ENCODE peak calls at places on chromosomes 6 and 20, in six cellular contexts. One of them, this sample, is unnamed.

GRCh38 chr6:170449231-170449630 is 103.9 kb downstream of the PSMB1 start:
- DNase-seq in heart left ventricle: no peak
- DNase-seq in ELF-1: no peak
- DNase-seq in transverse colon: no peak
- DNase-seq in M059J: peak
- DNase-seq in nephron progenitor cell: no peak
- DNase-seq in this sample: no peak

GRCh38 chr6:37818536-37819176 is 871 bp upstream of the ZFAND3 start:
- DNase-seq in M059J: peak
- DNase-seq in heart left ventricle: peak
- DNase-seq in transverse colon: peak
- DNase-seq in nephron progenitor cell: peak
- DNase-seq in ELF-1: peak
- DNase-seq in this sample: peak

GRCh38 chr6:7132398-7132797 is 24.6 kb downstream of the RREB1 start:
- DNase-seq in transverse colon: no peak
- DNase-seq in ELF-1: no peak
- DNase-seq in heart left ventricle: no peak
- DNase-seq in nephron progenitor cell: no peak
- DNase-seq in M059J: no peak
- DNase-seq in this sample: no peak

GRCh38 chr6:14344486-14344885 is 226.9 kb downstream of the CD83 start:
- DNase-seq in nephron progenitor cell: no peak
- DNase-seq in M059J: no peak
- DNase-seq in ELF-1: no peak
- DNase-seq in transverse colon: no peak
- DNase-seq in heart left ventricle: no peak
- DNase-seq in this sample: no peak

GRCh38 chr6:134420638-134421181 is 102.8 kb upstream of the SGK1 start:
- DNase-seq in ELF-1: no peak
- DNase-seq in transverse colon: no peak
- DNase-seq in nephron progenitor cell: no peak
- DNase-seq in M059J: peak
- DNase-seq in heart left ventricle: no peak
- DNase-seq in this sample: no peak

GRCh38 chr6:71498643-71499042 is 210.0 kb downstream of the OGFRL1 start:
- DNase-seq in heart left ventricle: no peak
- DNase-seq in ELF-1: no peak
- DNase-seq in nephron progenitor cell: no peak
- DNase-seq in M059J: peak
- DNase-seq in transverse colon: no peak
- DNase-seq in this sample: no peak

GRCh38 chr6:73644030-73644429 is 9.8 kb downstream of the SLC17A5 start:
- DNase-seq in M059J: no peak
- DNase-seq in transverse colon: no peak
- DNase-seq in heart left ventricle: no peak
- DNase-seq in nephron progenitor cell: no peak
- DNase-seq in ELF-1: no peak
- DNase-seq in this sample: no peak

GRCh38 chr6:42401605-42401935 is 50.2 kb downstream of the TRERF1 start:
- DNase-seq in M059J: no peak
- DNase-seq in nephron progenitor cell: no peak
- DNase-seq in heart left ventricle: no peak
- DNase-seq in transverse colon: peak
- DNase-seq in ELF-1: no peak
- DNase-seq in this sample: no peak

GRCh38 chr20:63080411-63080810 is 73.6 kb upstream of the BHLHE23 start:
- DNase-seq in nephron progenitor cell: no peak
- DNase-seq in transverse colon: no peak
- DNase-seq in heart left ventricle: no peak
- DNase-seq in M059J: no peak
- DNase-seq in ELF-1: no peak
- DNase-seq in this sample: peak

GRCh38 chr6:139779988-139780774 is 405.7 kb upstream of the CITED2 start:
- DNase-seq in heart left ventricle: no peak
- DNase-seq in M059J: no peak
- DNase-seq in nephron progenitor cell: no peak
- DNase-seq in ELF-1: no peak
- DNase-seq in transverse colon: no peak
- DNase-seq in this sample: no peak

GRCh38 chr6:5305968-5306626 is 44.8 kb downstream of the FARS2 start:
- DNase-seq in nephron progenitor cell: peak
- DNase-seq in transverse colon: no peak
- DNase-seq in heart left ventricle: no peak
- DNase-seq in M059J: peak
- DNase-seq in ELF-1: no peak
- DNase-seq in this sample: no peak

GRCh38 chr6:52610745-52611355 is 34.0 kb upstream of the TRAM2 start:
- DNase-seq in transverse colon: no peak
- DNase-seq in nephron progenitor cell: no peak
- DNase-seq in heart left ventricle: no peak
- DNase-seq in ELF-1: no peak
- DNase-seq in M059J: peak
- DNase-seq in this sample: no peak

GRCh38 chr6:146339716-146340115 is 203.9 kb upstream of the RAB32 start:
- DNase-seq in heart left ventricle: no peak
- DNase-seq in ELF-1: no peak
- DNase-seq in transverse colon: no peak
- DNase-seq in nephron progenitor cell: no peak
- DNase-seq in M059J: peak
- DNase-seq in this sample: no peak

GRCh38 chr6:6712979-6713514 is 124.5 kb downstream of the LY86 start:
- DNase-seq in nephron progenitor cell: no peak
- DNase-seq in M059J: no peak
- DNase-seq in ELF-1: no peak
- DNase-seq in transverse colon: no peak
- DNase-seq in heart left ventricle: no peak
- DNase-seq in this sample: no peak

GRCh38 chr6:10395946-10396577 is 18.8 kb downstream of the TFAP2A start:
- DNase-seq in ELF-1: peak
- DNase-seq in M059J: peak
- DNase-seq in transverse colon: no peak
- DNase-seq in heart left ventricle: no peak
- DNase-seq in nephron progenitor cell: no peak
- DNase-seq in this sample: no peak

GRCh38 chr6:109947001-109947400 is 31.1 kb upstream of the GPR6 start:
- DNase-seq in heart left ventricle: no peak
- DNase-seq in nephron progenitor cell: no peak
- DNase-seq in M059J: no peak
- DNase-seq in transverse colon: no peak
- DNase-seq in ELF-1: no peak
- DNase-seq in this sample: no peak

GRCh38 chr6:63571382-63571882 is 848 bp upstream of the LOC128125822 start:
- DNase-seq in nephron progenitor cell: no peak
- DNase-seq in transverse colon: no peak
- DNase-seq in ELF-1: no peak
- DNase-seq in heart left ventricle: no peak
- DNase-seq in M059J: no peak
- DNase-seq in this sample: no peak

GRCh38 chr20:5181955-5182354 is 55.1 kb downstream of the CDS2 start:
- DNase-seq in nephron progenitor cell: no peak
- DNase-seq in heart left ventricle: no peak
- DNase-seq in ELF-1: no peak
- DNase-seq in transverse colon: no peak
- DNase-seq in M059J: peak
- DNase-seq in this sample: no peak

GRCh38 chr20:58471161-58471834 is 43.9 kb downstream of the APCDD1L start:
- DNase-seq in heart left ventricle: peak
- DNase-seq in transverse colon: peak
- DNase-seq in nephron progenitor cell: no peak
- DNase-seq in M059J: no peak
- DNase-seq in ELF-1: no peak
- DNase-seq in this sample: no peak

GRCh38 chr6:120096861-120097260 is 747.3 kb upstream of the MAN1A1 start:
- DNase-seq in heart left ventricle: no peak
- DNase-seq in ELF-1: no peak
- DNase-seq in nephron progenitor cell: no peak
- DNase-seq in M059J: no peak
- DNase-seq in transverse colon: no peak
- DNase-seq in this sample: no peak

GRCh38 chr6:155147958-155148663 is 115.7 kb upstream of the CLDN20 start:
- DNase-seq in heart left ventricle: no peak
- DNase-seq in M059J: peak
- DNase-seq in ELF-1: no peak
- DNase-seq in nephron progenitor cell: no peak
- DNase-seq in transverse colon: no peak
- DNase-seq in this sample: no peak

GRCh38 chr6:131476362-131476761 is 96.7 kb upstream of the ARG1 start:
- DNase-seq in M059J: no peak
- DNase-seq in nephron progenitor cell: no peak
- DNase-seq in heart left ventricle: no peak
- DNase-seq in transverse colon: no peak
- DNase-seq in ELF-1: no peak
- DNase-seq in this sample: no peak

GRCh38 chr6:73394577-73395354 is at the start of gene DDX43:
- DNase-seq in nephron progenitor cell: no peak
- DNase-seq in transverse colon: peak
- DNase-seq in ELF-1: peak
- DNase-seq in heart left ventricle: peak
- DNase-seq in M059J: no peak
- DNase-seq in this sample: peak

GRCh38 chr6:43936476-43936875 is 166.5 kb downstream of the VEGFA start:
- DNase-seq in ELF-1: no peak
- DNase-seq in nephron progenitor cell: no peak
- DNase-seq in heart left ventricle: no peak
- DNase-seq in transverse colon: no peak
- DNase-seq in M059J: no peak
- DNase-seq in this sample: peak

GRCh38 chr20:23721962-23722361 is 28.8 kb downstream of the CST1 start:
- DNase-seq in M059J: no peak
- DNase-seq in nephron progenitor cell: no peak
- DNase-seq in heart left ventricle: no peak
- DNase-seq in transverse colon: no peak
- DNase-seq in ELF-1: no peak
- DNase-seq in this sample: no peak

GRCh38 chr20:19947611-19948264 is 69.4 kb upstream of the NAA20 start:
- DNase-seq in M059J: peak
- DNase-seq in heart left ventricle: no peak
- DNase-seq in nephron progenitor cell: no peak
- DNase-seq in transverse colon: no peak
- DNase-seq in ELF-1: peak
- DNase-seq in this sample: no peak

GRCh38 chr6:89970609-89971337 is 76.5 kb downstream of the GJA10 start:
- DNase-seq in transverse colon: no peak
- DNase-seq in heart left ventricle: peak
- DNase-seq in M059J: peak
- DNase-seq in nephron progenitor cell: peak
- DNase-seq in ELF-1: peak
- DNase-seq in this sample: peak